ENCODE peak calls at places on chromosomes 3 and 15, in ten cellular contexts. X is activated T-cell treated with anti-CD3 and anti-CD28 coated beads, Interleukin-2, amount 50 U/mL, for 48 hours; H is M059J; O is H4; S is EH; R is kidney tubule cell; P is HCEC 1CT; U is naive thymus-derived CD8-positive, alpha-beta T cell; L is fibroblast of lung; Y is iris pigment epithelial cell. M is an unnamed sample.

GRCh38 chr15:76994001-76994400 is 925 bp upstream of the PSTPIP1 start:
- DNase-seq in U (peak), P (no peak), Y (no peak), O (no peak), L (no peak), H (peak), R (no peak), X (peak), S (no peak), M (peak)

GRCh38 chr15:99998661-99999101 is 265.4 kb upstream of the LYSMD4 start:
- DNase-seq in S (no peak), H (peak), Y (no peak), R (peak), X (no peak), U (no peak), O (no peak), L (no peak), P (no peak), M (no peak)

GRCh38 chr3:160617636-160618035 is 52.3 kb upstream of the KPNA4 start:
- DNase-seq in Y (no peak), P (no peak), U (no peak), S (no peak), O (no peak), X (no peak), H (no peak), L (no peak), R (no peak), M (no peak)

GRCh38 chr15:34729056-34729455 is 25.7 kb downstream of the GJD2 start:
- DNase-seq in O (no peak), R (no peak), P (no peak), U (no peak), X (no peak), S (no peak), Y (no peak), L (no peak), H (no peak), M (no peak)

GRCh38 chr3:192571197-192571791 is 156.0 kb downstream of the FGF12 start:
- DNase-seq in X (peak), P (peak), Y (peak), U (no peak), H (peak), L (peak), O (peak), S (peak), R (peak), M (peak)

GRCh38 chr15:70159397-70160009 is 61.8 kb upstream of the TLE3 start:
- DNase-seq in U (no peak), S (no peak), P (no peak), X (no peak), R (no peak), Y (no peak), L (no peak), O (no peak), H (no peak), M (no peak)

GRCh38 chr3:13274125-13274873 is 145.8 kb downstream of the NUP210 start:
- DNase-seq in R (no peak), S (no peak), X (no peak), Y (no peak), U (peak), L (no peak), H (no peak), O (no peak), P (no peak), M (no peak)

GRCh38 chr15:101619615-101619865 is 32.6 kb downstream of the TM2D3 start:
- DNase-seq in U (no peak), S (no peak), H (no peak), L (no peak), Y (no peak), O (no peak), X (no peak), P (no peak), R (no peak), M (no peak)

GRCh38 chr3:108153451-108153981 is 62.7 kb upstream of the CD47 start:
- DNase-seq in H (peak), L (peak), O (peak), X (peak), U (peak), P (peak), S (peak), Y (peak), R (peak), M (peak)

GRCh38 chr3:187941135-187941847 is 196.0 kb upstream of the BCL6 start:
- DNase-seq in P (no peak), S (no peak), U (no peak), Y (no peak), O (no peak), L (no peak), H (no peak), X (no peak), R (no peak), M (no peak)

GRCh38 chr15:100277087-100277855 is 64.5 kb downstream of the ADAMTS17 start:
- DNase-seq in U (no peak), Y (no peak), L (no peak), P (no peak), S (no peak), R (no peak), X (no peak), O (no peak), H (no peak), M (no peak)

GRCh38 chr3:106339551-106339950 is 470.7 kb upstream of the CBLB start:
- DNase-seq in L (no peak), P (peak), U (no peak), Y (no peak), O (no peak), S (peak), H (peak), X (no peak), R (peak), M (no peak)

GRCh38 chr15:45645026-45645980 is 10.5 kb downstream of the SQOR start:
- DNase-seq in S (peak), X (no peak), U (no peak), O (no peak), L (peak), P (peak), H (peak), Y (peak), R (peak), M (no peak)

GRCh38 chr3:136078421-136079364 is 113.2 kb downstream of the PPP2R3A start:
- DNase-seq in R (peak), S (peak), O (peak), U (no peak), L (peak), P (peak), Y (peak), X (no peak), H (peak), M (peak)

GRCh38 chr15:60912984-60913697 is 316.0 kb downstream of the RORA start:
- DNase-seq in X (no peak), H (no peak), R (peak), L (no peak), S (no peak), O (no peak), Y (no peak), P (no peak), U (no peak), M (no peak)

GRCh38 chr3:72100626-72101187 is 315.8 kb upstream of the PROK2 start:
- DNase-seq in H (peak), S (peak), R (peak), U (peak), P (peak), L (peak), O (peak), X (peak), Y (peak), M (peak)

GRCh38 chr3:173911446-173911845 is 513.9 kb downstream of the NLGN1 start:
- DNase-seq in R (peak), X (no peak), U (no peak), Y (no peak), O (no peak), H (peak), S (no peak), L (no peak), P (no peak), M (no peak)

GRCh38 chr15:67110400-67110799 is 45.0 kb downstream of the SMAD3 start:
- DNase-seq in S (no peak), R (peak), O (no peak), H (no peak), Y (no peak), L (no peak), X (no peak), U (no peak), P (no peak), M (peak)

GRCh38 chr15:58934521-58934920 is 1.0 kb upstream of the SLTM start:
- DNase-seq in U (no peak), L (no peak), R (peak), S (peak), H (peak), Y (no peak), P (no peak), O (no peak), X (no peak), M (peak)

GRCh38 chr3:140842984-140843649 is 98.5 kb upstream of the SLC25A36 start:
- DNase-seq in H (no peak), U (no peak), R (peak), O (no peak), Y (no peak), L (no peak), X (no peak), S (no peak), P (no peak), M (no peak)

GRCh38 chr15:96330064-96330449 is 443 bp upstream of the NR2F2 start:
- DNase-seq in X (no peak), R (no peak), S (peak), P (peak), L (peak), O (peak), U (no peak), H (peak), Y (peak), M (peak)

GRCh38 chr3:190326930-190327329 is 4.7 kb upstream of the CLDN1 start:
- DNase-seq in O (no peak), H (peak), R (no peak), P (peak), U (no peak), L (peak), Y (peak), S (peak), X (no peak), M (no peak)

GRCh38 chr3:31790516-31791148 is 190.4 kb downstream of the OSBPL10 start:
- DNase-seq in L (no peak), R (no peak), Y (no peak), H (no peak), U (no peak), P (no peak), O (no peak), X (no peak), S (no peak), M (no peak)

GRCh38 chr15:41928637-41929620 is 35.1 kb upstream of the SPTBN5 start:
- DNase-seq in H (no peak), U (no peak), Y (no peak), L (peak), X (no peak), S (no peak), R (no peak), O (peak), P (no peak), M (no peak)

GRCh38 chr3:183768114-183768513 is 57.3 kb downstream of the MAP6D1 start:
- DNase-seq in P (no peak), H (no peak), Y (no peak), O (no peak), R (no peak), U (no peak), X (no peak), S (no peak), L (no peak), M (no peak)

GRCh38 chr3:105944281-105944680 is 75.5 kb upstream of the CBLB start:
- DNase-seq in U (no peak), O (no peak), Y (peak), R (peak), L (peak), X (no peak), P (peak), S (peak), H (peak), M (no peak)

GRCh38 chr15:71282086-71282485 is 166.8 kb downstream of the THSD4 start:
- DNase-seq in U (no peak), X (no peak), L (peak), S (peak), P (peak), O (no peak), R (no peak), Y (peak), H (peak), M (no peak)

M was measured in ACHN.